ENCODE peak calls at places on chromosomes 5 and 9, in six cellular contexts. E, A, G, Z, Y and W are unnamed samples. For H3K9me3, the result is how much of the 10 kb centered on the place peaks cover.

GRCh38 chr9:120928720-120929389 is 2.3 kb upstream of the TRAF1 start:
- DNase-seq in Y (peak), G (peak), Z (peak), E (peak), A (peak), W (no peak)

GRCh38 chr5:160651682-160652645 is 200.0 kb downstream of the ATP10B start:
- DNase-seq in E (no peak), Z (no peak), G (no peak), Y (no peak), A (no peak), W (no peak)

GRCh38 chr5:87081511-87082372 is 185.9 kb upstream of the RASA1 start:
- DNase-seq in A (no peak), Y (peak), Z (no peak), G (no peak), E (peak), W (no peak)

GRCh38 chr5:148808864-148809642 is 17.4 kb upstream of the ADRB2 start:
- DNase-seq in A (no peak), Y (no peak), E (peak), G (no peak), Z (no peak), W (no peak)

GRCh38 chr5:83523926-83524325 is 52.4 kb downstream of the VCAN start:
- DNase-seq in E (no peak), Y (no peak), G (no peak), A (no peak), Z (no peak), W (no peak)

GRCh38 chr5:56481147-56481997 is 248.2 kb upstream of the ANKRD55 start:
- DNase-seq in Z (peak), A (peak), E (peak), Y (peak), G (no peak), W (no peak)

GRCh38 chr9:133570681-133571080 is 36.2 kb downstream of the ADAMTSL2 start:
- DNase-seq in Y (no peak), A (no peak), Z (no peak), G (no peak), E (no peak), W (no peak)

GRCh38 chr5:113337515-113338140 is 97.2 kb downstream of the TSSK1B start:
- DNase-seq in Z (no peak), Y (no peak), E (no peak), A (no peak), G (no peak), W (no peak)

GRCh38 chr5:179371681-179372675 is 26.7 kb upstream of the ADAMTS2 start:
- DNase-seq in A (no peak), Z (peak), Y (no peak), G (no peak), E (no peak), W (no peak)

GRCh38 chr5:96067902-96068614 is 106.4 kb upstream of the ELL2 start:
- DNase-seq in Y (no peak), G (no peak), Z (no peak), E (no peak), A (peak), W (no peak)

GRCh38 chr9:93288891-93289883 is 105.2 kb downstream of the WNK2 start:
- DNase-seq in Y (no peak), E (no peak), Z (no peak), A (peak), G (no peak), W (peak)

GRCh38 chr5:68154119-68154857 is 61.3 kb upstream of the PIK3R1 start:
- DNase-seq in G (no peak), A (no peak), Y (no peak), E (no peak), Z (no peak), W (no peak)

GRCh38 chr5:168931638-168932345 is 352.6 kb upstream of the PANK3 start:
- DNase-seq in A (no peak), Z (no peak), Y (no peak), G (no peak), E (no peak), W (no peak)

GRCh38 chr5:176508603-176509002 is 28.6 kb downstream of the RNF44 start:
- DNase-seq in E (no peak), Y (no peak), G (no peak), Z (no peak), A (no peak), W (no peak)

GRCh38 chr9:37005517-37006140 is 28.4 kb downstream of the PAX5 start:
- DNase-seq in Y (no peak), E (no peak), Z (no peak), G (no peak), A (no peak), W (no peak)

GRCh38 chr5:100898504-100899346 is 4.4 kb downstream of the ST8SIA4 start:
- DNase-seq in Y (no peak), G (no peak), A (no peak), E (no peak), Z (no peak), W (no peak)

GRCh38 chr9:18746631-18747030 is 272.7 kb downstream of the ADAMTSL1 start:
- DNase-seq in Y (no peak), A (no peak), E (no peak), Z (no peak), G (no peak), W (no peak)

GRCh38 chr5:8905021-8905420 is 640.9 kb downstream of the SEMA5A start:
- DNase-seq in E (peak), A (no peak), G (no peak), Y (no peak), Z (no peak), W (no peak)

GRCh38 chr5:54909911-54910870 is 75.2 kb downstream of the ESM1 start:
- DNase-seq in G (no peak), A (no peak), Z (no peak), E (no peak), Y (no peak), W (peak)

GRCh38 chr5:142152383-142152730 is 43.8 kb downstream of the NDFIP1 start:
- DNase-seq in A (no peak), Y (no peak), Z (no peak), E (no peak), G (no peak), W (no peak)

GRCh38 chr9:87557996-87558395 is 60.3 kb downstream of the DAPK1 start:
- DNase-seq in E (peak), G (no peak), A (no peak), Y (peak), Z (no peak), W (peak)

DNA sequence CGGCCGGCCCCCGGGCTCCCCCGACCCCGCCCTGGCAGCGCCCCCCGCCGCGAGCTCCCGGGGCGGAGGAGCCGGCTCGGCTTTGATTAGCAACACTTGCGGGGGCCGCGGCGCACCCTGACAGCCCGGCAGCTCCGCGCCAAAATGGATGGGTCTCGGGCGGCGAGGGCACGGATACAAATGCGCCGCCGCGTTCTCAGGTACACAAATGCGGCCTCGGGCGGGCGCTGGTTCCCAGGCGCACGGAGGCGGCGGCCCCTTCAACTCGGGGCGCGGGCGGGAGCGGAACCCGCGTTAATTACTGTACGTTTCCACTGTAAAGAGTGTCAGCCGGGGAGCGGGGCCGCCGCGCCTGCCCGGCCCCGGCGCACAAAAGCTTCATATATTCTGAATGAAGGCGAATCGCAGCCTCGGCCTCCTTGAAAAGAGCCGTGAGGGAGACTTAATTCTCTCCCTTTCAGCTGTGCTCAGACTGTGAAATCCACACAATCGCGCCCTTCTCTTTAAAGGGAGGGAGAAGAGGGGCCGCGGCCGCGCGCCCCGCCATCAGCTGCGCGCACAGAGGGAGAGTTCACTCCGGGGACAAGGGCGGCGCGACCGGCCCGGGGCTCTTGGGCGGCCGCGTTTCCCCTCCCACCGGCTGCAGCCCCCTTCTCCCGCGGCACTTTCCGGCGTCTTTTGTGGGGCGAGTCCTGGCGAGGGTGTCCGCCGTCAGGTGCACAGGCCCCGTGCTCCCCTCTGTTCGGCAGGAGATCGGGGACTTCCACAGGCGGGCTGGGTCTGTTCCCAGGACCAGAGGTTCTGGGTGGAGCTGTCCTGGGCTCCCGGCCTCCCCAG is 27.0 kb downstream of the MSX2 start:
- DNase-seq in Y (no peak), G (no peak), A (no peak), Z (no peak), E (no peak), W (no peak)
- H3K9me3 ChIP-seq in Y (under half), G (under half), A (under half), Z (under half), E (under half), W (under half)

GRCh38 chr5:10366310-10367297 is 13.1 kb downstream of the MARCHF6 start:
- DNase-seq in Z (no peak), A (no peak), E (peak), Y (peak), G (no peak), W (no peak)
- TF ChIP-seq EP300 in Z (no peak), A (no peak), E (no peak), Y (no peak), G (no peak), W (no peak)

GRCh38 chr5:4580772-4581171 is 559.4 kb upstream of the ADAMTS16 start:
- DNase-seq in G (no peak), Z (no peak), Y (no peak), E (no peak), A (no peak), W (no peak)
- H3K9me3 ChIP-seq in G (under half), Z (under half), Y (under half), E (under half), A (under half), W (under half)

GRCh38 chr9:32572900-32573523 is at the start of gene NDUFB6:
- DNase-seq in Y (peak), A (peak), E (peak), Z (peak), G (peak), W (peak)
- TF ChIP-seq EP300 in Y (no peak), A (no peak), E (no peak), Z (no peak), G (peak), W (no peak)

DNA sequence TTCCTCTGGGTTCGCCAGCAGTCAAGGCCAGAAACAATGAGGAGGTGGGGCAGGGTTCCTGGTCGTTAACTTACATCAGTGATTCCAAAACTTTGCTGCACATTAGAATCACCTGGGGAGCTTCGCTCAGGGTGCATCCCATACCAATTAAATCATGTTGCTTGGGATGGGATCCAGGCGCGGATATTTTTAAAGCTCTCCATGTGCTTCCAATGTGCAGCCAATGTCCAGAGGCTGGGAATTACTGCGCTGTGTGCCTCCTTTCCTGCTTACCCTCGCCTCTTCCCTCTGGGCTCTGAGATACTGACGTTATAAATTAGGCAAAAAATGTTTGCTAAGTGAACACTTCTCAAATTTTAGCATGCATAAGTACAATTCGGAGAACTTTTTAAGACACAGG is 228.0 kb upstream of the KLF9 start:
- DNase-seq in Y (no peak), A (no peak), E (no peak), G (no peak), Z (no peak), W (no peak)
- H3K9me3 ChIP-seq in Y (under half), A (under half), E (under half), G (under half), Z (under half), W (under half)

DNA sequence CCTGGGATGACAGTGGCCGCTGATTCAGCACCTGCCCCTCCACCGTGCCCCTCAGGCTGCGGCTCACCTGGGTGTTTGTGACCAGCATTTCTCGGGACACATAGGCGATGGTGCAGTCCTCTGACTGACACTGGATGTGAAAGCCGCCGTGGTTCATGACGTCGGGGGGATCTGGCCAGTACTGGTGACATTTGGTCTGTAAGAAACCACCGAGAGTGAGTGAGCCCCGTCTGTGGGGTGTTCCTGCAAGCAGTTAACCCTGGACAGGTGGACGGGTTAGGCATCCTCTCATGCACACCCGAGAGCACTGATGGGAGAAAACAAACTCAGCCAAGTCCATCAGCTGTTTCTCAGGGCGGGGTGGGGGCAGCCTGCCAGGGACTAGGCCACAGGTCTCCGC is 62.5 kb upstream of the EPB41L4B start:
- DNase-seq in Y (no peak), G (no peak), Z (no peak), E (no peak), A (no peak), W (no peak)
- TF ChIP-seq EP300 in Y (no peak), G (no peak), Z (no peak), E (no peak), A (no peak), W (no peak)

GRCh38 chr9:123696476-123696875 is 233.4 kb downstream of the DENND1A start:
- DNase-seq in E (no peak), G (no peak), Y (no peak), A (no peak), Z (no peak), W (no peak)
- H3K9me3 ChIP-seq in E (under half), G (under half), Y (under half), A (under half), Z (under half), W (under half)

GRCh38 chr5:26813235-26813634 is 225.2 kb downstream of the CDH9 start:
- DNase-seq in Y (no peak), Z (no peak), G (no peak), A (no peak), E (no peak), W (no peak)
- TF ChIP-seq EP300 in Y (no peak), Z (no peak), G (no peak), A (no peak), E (no peak), W (no peak)

DNA sequence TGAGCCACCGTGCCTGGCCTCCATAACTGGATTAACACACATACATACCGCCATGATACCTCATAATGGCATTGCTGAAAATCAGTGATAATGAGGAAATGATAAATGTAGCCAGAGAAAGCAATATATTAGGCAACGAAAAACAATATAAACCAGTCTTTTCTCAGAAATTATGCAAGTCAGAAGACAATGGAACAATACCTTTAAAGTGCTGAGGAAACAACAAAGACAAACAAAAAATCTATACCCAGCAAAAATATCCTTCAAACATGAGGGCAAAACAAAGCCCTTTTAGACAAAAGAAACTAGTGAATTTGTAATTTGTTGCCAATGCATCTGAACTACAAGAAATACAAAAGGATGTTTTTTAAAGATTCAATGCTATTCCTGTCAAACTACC is 98.2 kb upstream of the TNFAIP8 start:
- DNase-seq in G (no peak), Y (no peak), A (no peak), Z (no peak), E (no peak), W (no peak)
- H3K9me3 ChIP-seq in G (under half), Y (half or more), A (half or more), Z (under half), E (under half), W (under half)